ENCODE peak calls at places on chromosomes 16 and 17, in eight cellular contexts. One of them, this sample, is unnamed.

GRCh38 chr16:88303405-88303804 is 79.4 kb upstream of the ZNF469 start:
- DNase-seq in trophoblast cell: no peak
- DNase-seq in psoas muscle: no peak
- DNase-seq in HAP-1: no peak
- DNase-seq in iPS DF 6.9: no peak
- DNase-seq in IMR-90: no peak
- DNase-seq in endodermal cell: no peak
- DNase-seq in body of pancreas: no peak
- DNase-seq in this sample: no peak

GRCh38 chr17:27296427-27296979 is 2.6 kb downstream of the WSB1 start:
- DNase-seq in HAP-1: no peak
- DNase-seq in body of pancreas: no peak
- DNase-seq in endodermal cell: no peak
- DNase-seq in iPS DF 6.9: no peak
- DNase-seq in IMR-90: peak; percentile 85
- DNase-seq in trophoblast cell: peak; percentile 68
- DNase-seq in psoas muscle: no peak
- DNase-seq in this sample: peak; percentile 43

GRCh38 chr16:88781140-88782077 is 3.6 kb downstream of the PIEZO1 start:
- DNase-seq in endodermal cell: no peak
- DNase-seq in body of pancreas: no peak
- DNase-seq in HAP-1: no peak
- DNase-seq in psoas muscle: peak; percentile 61
- DNase-seq in iPS DF 6.9: no peak
- DNase-seq in trophoblast cell: no peak
- DNase-seq in IMR-90: no peak
- DNase-seq in this sample: no peak

GRCh38 chr17:19354123-19354522 is 8.4 kb downstream of the B9D1 start:
- DNase-seq in endodermal cell: peak; percentile 26
- DNase-seq in trophoblast cell: no peak
- DNase-seq in HAP-1: peak; percentile 4
- DNase-seq in psoas muscle: no peak
- DNase-seq in IMR-90: peak; percentile 94
- DNase-seq in iPS DF 6.9: no peak
- DNase-seq in body of pancreas: no peak
- DNase-seq in this sample: peak; percentile 56

GRCh38 chr16:68481636-68482035 is 33.3 kb upstream of the SMPD3 start:
- DNase-seq in endodermal cell: no peak
- DNase-seq in iPS DF 6.9: no peak
- DNase-seq in IMR-90: no peak
- DNase-seq in trophoblast cell: no peak
- DNase-seq in HAP-1: no peak
- DNase-seq in psoas muscle: no peak
- DNase-seq in body of pancreas: no peak
- DNase-seq in this sample: no peak

GRCh38 chr16:21952040-21952792 is 945 bp upstream of the UQCRC2 start:
- DNase-seq in psoas muscle: peak; percentile 82
- DNase-seq in endodermal cell: peak; percentile 86
- DNase-seq in iPS DF 6.9: peak; percentile 41
- DNase-seq in HAP-1: peak; percentile 68
- DNase-seq in trophoblast cell: peak; percentile 57
- DNase-seq in body of pancreas: peak; percentile 60
- DNase-seq in IMR-90: peak; percentile 61
- DNase-seq in this sample: peak; percentile 58

GRCh38 chr16:50677351-50677750 is 3.8 kb downstream of the SNX20 start:
- DNase-seq in body of pancreas: no peak
- DNase-seq in endodermal cell: peak; percentile 66
- DNase-seq in IMR-90: no peak
- DNase-seq in HAP-1: no peak
- DNase-seq in trophoblast cell: no peak
- DNase-seq in iPS DF 6.9: no peak
- DNase-seq in psoas muscle: no peak
- DNase-seq in this sample: no peak

GRCh38 chr17:27407916-27408846 is 48.1 kb upstream of the KSR1 start:
- DNase-seq in HAP-1: no peak
- DNase-seq in IMR-90: peak; percentile 51
- DNase-seq in iPS DF 6.9: no peak
- DNase-seq in endodermal cell: peak; percentile 70
- DNase-seq in psoas muscle: no peak
- DNase-seq in trophoblast cell: no peak
- DNase-seq in body of pancreas: no peak
- DNase-seq in this sample: peak; percentile 42

GRCh38 chr17:27956601-27957445 is 63.7 kb upstream of the LYRM9 start:
- DNase-seq in HAP-1: no peak
- DNase-seq in iPS DF 6.9: no peak
- DNase-seq in trophoblast cell: no peak
- DNase-seq in body of pancreas: peak; percentile 86
- DNase-seq in endodermal cell: peak; percentile 79
- DNase-seq in psoas muscle: no peak
- DNase-seq in IMR-90: peak; percentile 2
- DNase-seq in this sample: no peak

GRCh38 chr17:36133629-36134259 is 30.1 kb downstream of the CCL4 start:
- DNase-seq in trophoblast cell: no peak
- DNase-seq in iPS DF 6.9: no peak
- DNase-seq in psoas muscle: no peak
- DNase-seq in endodermal cell: peak; percentile 21
- DNase-seq in HAP-1: no peak
- DNase-seq in body of pancreas: no peak
- DNase-seq in IMR-90: no peak
- DNase-seq in this sample: no peak

GRCh38 chr16:72286936-72287620 is 115.1 kb upstream of the PMFBP1 start:
- DNase-seq in body of pancreas: no peak
- DNase-seq in IMR-90: no peak
- DNase-seq in psoas muscle: no peak
- DNase-seq in endodermal cell: no peak
- DNase-seq in iPS DF 6.9: no peak
- DNase-seq in trophoblast cell: no peak
- DNase-seq in HAP-1: no peak
- DNase-seq in this sample: peak; percentile 82

GRCh38 chr17:43914451-43914850 is 7.1 kb upstream of the MPP2 start:
- DNase-seq in endodermal cell: no peak
- DNase-seq in psoas muscle: no peak
- DNase-seq in trophoblast cell: no peak
- DNase-seq in HAP-1: no peak
- DNase-seq in iPS DF 6.9: no peak
- DNase-seq in body of pancreas: no peak
- DNase-seq in IMR-90: no peak
- DNase-seq in this sample: no peak

GRCh38 chr16:48126801-48127644 is 28.8 kb downstream of the ABCC12 start:
- DNase-seq in trophoblast cell: no peak
- DNase-seq in endodermal cell: peak; percentile 58
- DNase-seq in psoas muscle: no peak
- DNase-seq in HAP-1: no peak
- DNase-seq in IMR-90: peak; percentile 98
- DNase-seq in body of pancreas: peak; percentile 68
- DNase-seq in iPS DF 6.9: no peak
- DNase-seq in this sample: peak; percentile 85

GRCh38 chr17:62792122-62792800 is 15.9 kb downstream of the MARCHF10 start:
- DNase-seq in IMR-90: peak; percentile 100
- DNase-seq in endodermal cell: peak; percentile 29
- DNase-seq in psoas muscle: no peak
- DNase-seq in body of pancreas: peak; percentile 52
- DNase-seq in trophoblast cell: peak; percentile 80
- DNase-seq in HAP-1: no peak
- DNase-seq in iPS DF 6.9: no peak
- DNase-seq in this sample: no peak

GRCh38 chr16:79592150-79592549 is 8.4 kb downstream of the MAF start:
- DNase-seq in trophoblast cell: no peak
- DNase-seq in body of pancreas: no peak
- DNase-seq in psoas muscle: no peak
- DNase-seq in iPS DF 6.9: no peak
- DNase-seq in IMR-90: no peak
- DNase-seq in HAP-1: no peak
- DNase-seq in endodermal cell: no peak
- DNase-seq in this sample: no peak

GRCh38 chr17:8740486-8740885 is 4.2 kb downstream of the CCDC42 start:
- DNase-seq in psoas muscle: no peak
- DNase-seq in trophoblast cell: no peak
- DNase-seq in iPS DF 6.9: peak; percentile 11
- DNase-seq in IMR-90: no peak
- DNase-seq in body of pancreas: no peak
- DNase-seq in endodermal cell: peak; percentile 88
- DNase-seq in HAP-1: no peak
- DNase-seq in this sample: no peak

GRCh38 chr16:4696172-4696904 is 3.0 kb downstream of the NUDT16L1 start:
- DNase-seq in iPS DF 6.9: no peak
- DNase-seq in IMR-90: no peak
- DNase-seq in psoas muscle: peak; percentile 85
- DNase-seq in body of pancreas: no peak
- DNase-seq in trophoblast cell: no peak
- DNase-seq in endodermal cell: peak; percentile 44
- DNase-seq in HAP-1: no peak
- DNase-seq in this sample: no peak

GRCh38 chr16:78307824-78308528 is 208.5 kb downstream of the WWOX start:
- DNase-seq in endodermal cell: peak; percentile 66
- DNase-seq in psoas muscle: no peak
- DNase-seq in body of pancreas: no peak
- DNase-seq in iPS DF 6.9: no peak
- DNase-seq in trophoblast cell: peak; percentile 58
- DNase-seq in IMR-90: no peak
- DNase-seq in HAP-1: no peak
- DNase-seq in this sample: no peak

GRCh38 chr16:87161822-87162676 is 155.1 kb downstream of the C16orf95 start:
- DNase-seq in trophoblast cell: no peak
- DNase-seq in IMR-90: no peak
- DNase-seq in body of pancreas: no peak
- DNase-seq in psoas muscle: no peak
- DNase-seq in HAP-1: no peak
- DNase-seq in endodermal cell: no peak
- DNase-seq in iPS DF 6.9: no peak
- DNase-seq in this sample: no peak

GRCh38 chr16:67833035-67833417 is 9.1 kb upstream of the THAP11 start:
- DNase-seq in body of pancreas: no peak
- DNase-seq in IMR-90: peak; percentile 80
- DNase-seq in trophoblast cell: no peak
- DNase-seq in psoas muscle: no peak
- DNase-seq in HAP-1: no peak
- DNase-seq in endodermal cell: peak; percentile 55
- DNase-seq in iPS DF 6.9: no peak
- DNase-seq in this sample: peak; percentile 74

DNA sequence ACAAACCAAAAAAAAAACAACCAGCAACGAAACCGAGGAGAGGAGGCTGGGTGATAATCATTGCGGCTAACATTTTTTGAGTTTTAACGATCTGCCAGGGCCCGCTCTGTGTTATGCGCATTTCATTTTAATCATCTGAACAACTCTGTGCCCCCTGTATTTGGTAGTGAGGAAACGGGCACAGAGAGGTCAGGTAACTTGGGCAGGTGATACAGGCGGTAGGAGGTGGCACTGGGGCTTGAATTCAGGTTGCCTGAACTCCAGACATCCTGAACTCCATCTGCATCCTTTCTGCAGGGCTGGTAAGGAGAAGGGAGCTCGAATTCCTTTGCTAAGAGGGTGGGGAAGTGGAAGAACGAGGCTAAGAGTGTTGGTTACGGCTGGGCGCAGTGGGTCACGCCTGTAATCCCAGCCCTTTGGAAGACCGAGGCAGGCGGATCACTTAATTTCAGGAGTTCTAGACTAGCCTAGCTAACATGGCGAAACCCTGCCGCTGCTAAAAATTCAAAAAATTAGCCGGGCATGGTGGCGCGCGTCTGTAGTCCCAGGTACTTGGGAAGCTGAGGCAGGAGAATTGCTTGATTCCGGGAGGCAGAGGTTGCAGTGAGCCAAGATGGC is 1.1 kb downstream of the CLUAP1 start:
- DNase-seq in psoas muscle: no peak
- DNase-seq in body of pancreas: no peak
- DNase-seq in trophoblast cell: no peak
- DNase-seq in HAP-1: no peak
- DNase-seq in IMR-90: no peak
- DNase-seq in iPS DF 6.9: no peak
- DNase-seq in endodermal cell: no peak
- DNase-seq in this sample: no peak
- H3K4me1 ChIP-seq in psoas muscle: peaks cover 7% of the 10 kb centered on the region
- H3K4me1 ChIP-seq in body of pancreas: peaks cover 14% of the 10 kb centered on the region
- H3K4me1 ChIP-seq in trophoblast cell: peaks cover 5% of the 10 kb centered on the region
- H3K4me1 ChIP-seq in HAP-1: no peaks in the 10 kb centered on the region
- H3K4me1 ChIP-seq in IMR-90: peaks cover 5% of the 10 kb centered on the region
- H3K4me1 ChIP-seq in iPS DF 6.9: no peaks in the 10 kb centered on the region
- H3K4me1 ChIP-seq in endodermal cell: no peaks in the 10 kb centered on the region
- H3K4me1 ChIP-seq in this sample: no peaks in the 10 kb centered on the region

GRCh38 chr17:29640981-29641642 is 18.4 kb upstream of the CORO6 start:
- DNase-seq in endodermal cell: no peak
- DNase-seq in IMR-90: no peak
- DNase-seq in body of pancreas: no peak
- DNase-seq in iPS DF 6.9: no peak
- DNase-seq in HAP-1: no peak
- DNase-seq in psoas muscle: no peak
- DNase-seq in trophoblast cell: peak; percentile 20
- DNase-seq in this sample: no peak
- H3K4me1 ChIP-seq in endodermal cell: no peaks in the 10 kb centered on the region
- H3K4me1 ChIP-seq in IMR-90: peaks cover 25% of the 10 kb centered on the region
- H3K4me1 ChIP-seq in body of pancreas: no peaks in the 10 kb centered on the region
- H3K4me1 ChIP-seq in iPS DF 6.9: no peaks in the 10 kb centered on the region
- H3K4me1 ChIP-seq in HAP-1: no peaks in the 10 kb centered on the region
- H3K4me1 ChIP-seq in psoas muscle: peaks cover 85% of the 10 kb centered on the region
- H3K4me1 ChIP-seq in trophoblast cell: peaks cover 5% of the 10 kb centered on the region
- H3K4me1 ChIP-seq in this sample: peaks cover 20% of the 10 kb centered on the region

GRCh38 chr17:45227631-45228120 is 6.0 kb downstream of the FMNL1 start:
- DNase-seq in endodermal cell: no peak
- DNase-seq in iPS DF 6.9: no peak
- DNase-seq in HAP-1: no peak
- DNase-seq in psoas muscle: peak; percentile 50
- DNase-seq in body of pancreas: no peak
- DNase-seq in IMR-90: no peak
- DNase-seq in trophoblast cell: no peak
- DNase-seq in this sample: no peak
- H3K4me1 ChIP-seq in endodermal cell: no peaks in the 10 kb centered on the region
- H3K4me1 ChIP-seq in iPS DF 6.9: peaks cover 9% of the 10 kb centered on the region
- H3K4me1 ChIP-seq in HAP-1: no peaks in the 10 kb centered on the region
- H3K4me1 ChIP-seq in psoas muscle: peaks cover 15% of the 10 kb centered on the region
- H3K4me1 ChIP-seq in body of pancreas: peaks cover 25% of the 10 kb centered on the region
- H3K4me1 ChIP-seq in IMR-90: peaks cover 44% of the 10 kb centered on the region
- H3K4me1 ChIP-seq in trophoblast cell: peaks cover 10% of the 10 kb centered on the region
- H3K4me1 ChIP-seq in this sample: no peaks in the 10 kb centered on the region

GRCh38 chr17:72419866-72420774 is 299.3 kb downstream of the SOX9 start:
- DNase-seq in trophoblast cell: no peak
- DNase-seq in IMR-90: no peak
- DNase-seq in psoas muscle: no peak
- DNase-seq in endodermal cell: no peak
- DNase-seq in body of pancreas: peak; percentile 59
- DNase-seq in iPS DF 6.9: no peak
- DNase-seq in HAP-1: no peak
- DNase-seq in this sample: no peak
- H3K4me1 ChIP-seq in trophoblast cell: peaks cover 28% of the 10 kb centered on the region
- H3K4me1 ChIP-seq in IMR-90: peaks cover 23% of the 10 kb centered on the region
- H3K4me1 ChIP-seq in psoas muscle: peaks cover 5% of the 10 kb centered on the region
- H3K4me1 ChIP-seq in endodermal cell: no peaks in the 10 kb centered on the region
- H3K4me1 ChIP-seq in body of pancreas: peaks cover 28% of the 10 kb centered on the region
- H3K4me1 ChIP-seq in iPS DF 6.9: no peaks in the 10 kb centered on the region
- H3K4me1 ChIP-seq in HAP-1: no peaks in the 10 kb centered on the region
- H3K4me1 ChIP-seq in this sample: peaks cover 47% of the 10 kb centered on the region

GRCh38 chr17:40469805-40470675 is 26.8 kb downstream of the IGFBP4 start:
- DNase-seq in IMR-90: no peak
- DNase-seq in HAP-1: no peak
- DNase-seq in iPS DF 6.9: no peak
- DNase-seq in body of pancreas: no peak
- DNase-seq in trophoblast cell: no peak
- DNase-seq in endodermal cell: no peak
- DNase-seq in psoas muscle: no peak
- DNase-seq in this sample: no peak
- H3K4me1 ChIP-seq in IMR-90: peaks cover 19% of the 10 kb centered on the region
- H3K4me1 ChIP-seq in HAP-1: no peaks in the 10 kb centered on the region
- H3K4me1 ChIP-seq in iPS DF 6.9: no peaks in the 10 kb centered on the region
- H3K4me1 ChIP-seq in body of pancreas: no peaks in the 10 kb centered on the region
- H3K4me1 ChIP-seq in trophoblast cell: peaks cover 13% of the 10 kb centered on the region
- H3K4me1 ChIP-seq in endodermal cell: no peaks in the 10 kb centered on the region
- H3K4me1 ChIP-seq in psoas muscle: no peaks in the 10 kb centered on the region
- H3K4me1 ChIP-seq in this sample: peaks cover 7% of the 10 kb centered on the region

This sample was measured in foreskin keratinocyte.